ENCODE peak calls at places on chromosomes 2 and 18, in four cellular contexts. Q is right cardiac atrium; G is activated CD4-positive, alpha-beta memory T cell treated with anti-CD3 and anti-CD28 coated beads, Interleukin-2, amount 10 ng/mL, durations not matched to agents 7 days and 5 days; S is SJSA1. K is an unnamed sample.

GRCh38 chr2:162821176-162821575 is 17.4 kb downstream of the KCNH7 start:
- DNase-seq in Q (no peak), S (peak; percentile 31), G (no peak), K (no peak)

GRCh38 chr18:9494778-9495302 is 19.5 kb downstream of the RALBP1 start:
- DNase-seq in S (no peak), Q (no peak), G (peak; percentile 31), K (no peak)

GRCh38 chr2:40395169-40396023 is 56.5 kb downstream of the SLC8A1 start:
- DNase-seq in Q (no peak), S (no peak), G (no peak), K (no peak)

GRCh38 chr2:11701831-11702301 is 31.9 kb upstream of the NTSR2 start:
- DNase-seq in Q (peak; percentile 37), G (no peak), S (no peak), K (no peak)

GRCh38 chr2:215363461-215364156 is 51.8 kb downstream of the ATIC start:
- DNase-seq in S (no peak), G (no peak), Q (no peak), K (no peak)

GRCh38 chr2:233312874-233313273 is 5.3 kb downstream of the SAG start:
- DNase-seq in Q (no peak), S (no peak), G (no peak), K (no peak)

GRCh38 chr2:111704246-111704645 is 179.7 kb downstream of the ANAPC1 start:
- DNase-seq in G (no peak), Q (no peak), S (no peak), K (no peak)

GRCh38 chr2:144513388-144514100 is 6.4 kb downstream of the ZEB2 start:
- DNase-seq in S (peak; percentile 83), Q (peak; percentile 31), G (no peak), K (peak; percentile 63)

GRCh38 chr18:21853020-21853419 is 112.4 kb downstream of the MIB1 start:
- DNase-seq in S (no peak), G (no peak), Q (no peak), K (no peak)

K was measured in Right ventricle myocardium inferior.